ENCODE peak calls at places on chromosomes 6 and 20, in seven cellular contexts. One of them, this sample, is unnamed.
A peak's percentile ranks its signal among the peaks of the same experiment; 100 is the strongest.

GRCh38 chr6:163309491-163310026 is 105.0 kb upstream of the QKI start:
- DNase-seq in bronchial epithelial cell: peak; percentile 95
- DNase-seq in brain microvascular endothelial cell: no peak
- DNase-seq in HFF-Myc: no peak
- DNase-seq in nephron progenitor cell: no peak
- DNase-seq in chondrocyte: no peak
- DNase-seq in H9: no peak
- DNase-seq in this sample: no peak

GRCh38 chr6:149476789-149477455 is 7.9 kb downstream of the ZC3H12D start:
- DNase-seq in bronchial epithelial cell: no peak
- DNase-seq in brain microvascular endothelial cell: no peak
- DNase-seq in HFF-Myc: no peak
- DNase-seq in nephron progenitor cell: no peak
- DNase-seq in chondrocyte: no peak
- DNase-seq in H9: no peak
- DNase-seq in this sample: no peak

GRCh38 chr6:56106231-56106630 is 141.1 kb downstream of the COL21A1 start:
- DNase-seq in bronchial epithelial cell: no peak
- DNase-seq in brain microvascular endothelial cell: no peak
- DNase-seq in HFF-Myc: no peak
- DNase-seq in nephron progenitor cell: no peak
- DNase-seq in chondrocyte: no peak
- DNase-seq in H9: no peak
- DNase-seq in this sample: no peak

GRCh38 chr6:61585504-61585903 is 700.5 kb downstream of the KHDRBS2 start:
- DNase-seq in bronchial epithelial cell: no peak
- DNase-seq in brain microvascular endothelial cell: no peak
- DNase-seq in HFF-Myc: no peak
- DNase-seq in nephron progenitor cell: no peak
- DNase-seq in chondrocyte: no peak
- DNase-seq in H9: no peak
- DNase-seq in this sample: no peak

GRCh38 chr6:38579010-38579628 is 60.6 kb downstream of the BTBD9 start:
- DNase-seq in bronchial epithelial cell: no peak
- DNase-seq in brain microvascular endothelial cell: no peak
- DNase-seq in HFF-Myc: no peak
- DNase-seq in nephron progenitor cell: no peak
- DNase-seq in chondrocyte: no peak
- DNase-seq in H9: no peak
- DNase-seq in this sample: no peak

GRCh38 chr6:90787411-90787810 is 200.5 kb upstream of the MAP3K7 start:
- DNase-seq in bronchial epithelial cell: no peak
- DNase-seq in brain microvascular endothelial cell: no peak
- DNase-seq in HFF-Myc: no peak
- DNase-seq in nephron progenitor cell: no peak
- DNase-seq in chondrocyte: no peak
- DNase-seq in H9: no peak
- DNase-seq in this sample: no peak

GRCh38 chr6:138036955-138037592 is 70.1 kb downstream of the PERP start:
- DNase-seq in bronchial epithelial cell: peak; percentile 94
- DNase-seq in brain microvascular endothelial cell: no peak
- DNase-seq in HFF-Myc: no peak
- DNase-seq in nephron progenitor cell: no peak
- DNase-seq in chondrocyte: no peak
- DNase-seq in H9: no peak
- DNase-seq in this sample: no peak

GRCh38 chr6:46199387-46199786 is 28.6 kb upstream of the ENPP5 start:
- DNase-seq in bronchial epithelial cell: peak; percentile 13
- DNase-seq in brain microvascular endothelial cell: no peak
- DNase-seq in HFF-Myc: no peak
- DNase-seq in nephron progenitor cell: no peak
- DNase-seq in chondrocyte: no peak
- DNase-seq in H9: no peak
- DNase-seq in this sample: no peak

GRCh38 chr6:39334039-39334438 is 11.5 kb upstream of the KCNK16 start:
- DNase-seq in bronchial epithelial cell: no peak
- DNase-seq in brain microvascular endothelial cell: no peak
- DNase-seq in HFF-Myc: no peak
- DNase-seq in nephron progenitor cell: no peak
- DNase-seq in chondrocyte: peak; percentile 21
- DNase-seq in H9: no peak
- DNase-seq in this sample: no peak

GRCh38 chr6:125507987-125508655 is 206.4 kb upstream of the HDDC2 start:
- DNase-seq in bronchial epithelial cell: peak; percentile 17
- DNase-seq in brain microvascular endothelial cell: peak; percentile 66
- DNase-seq in HFF-Myc: peak; percentile 11
- DNase-seq in nephron progenitor cell: no peak
- DNase-seq in chondrocyte: no peak
- DNase-seq in H9: no peak
- DNase-seq in this sample: no peak

GRCh38 chr6:15427360-15428070 is 181.6 kb downstream of the JARID2 start:
- DNase-seq in bronchial epithelial cell: no peak
- DNase-seq in brain microvascular endothelial cell: peak; percentile 47
- DNase-seq in HFF-Myc: peak; percentile 75
- DNase-seq in nephron progenitor cell: peak; percentile 20
- DNase-seq in chondrocyte: no peak
- DNase-seq in H9: no peak
- DNase-seq in this sample: no peak

GRCh38 chr6:112690497-112691202 is 343.5 kb downstream of the RFPL4B start:
- DNase-seq in bronchial epithelial cell: peak; percentile 63
- DNase-seq in brain microvascular endothelial cell: no peak
- DNase-seq in HFF-Myc: no peak
- DNase-seq in nephron progenitor cell: no peak
- DNase-seq in chondrocyte: no peak
- DNase-seq in H9: no peak
- DNase-seq in this sample: no peak

GRCh38 chr20:56893206-56893605 is 264.1 kb downstream of the TFAP2C start:
- DNase-seq in bronchial epithelial cell: no peak
- DNase-seq in brain microvascular endothelial cell: no peak
- DNase-seq in HFF-Myc: no peak
- DNase-seq in nephron progenitor cell: no peak
- DNase-seq in chondrocyte: no peak
- DNase-seq in H9: peak; percentile 81
- DNase-seq in this sample: no peak

GRCh38 chr6:37972994-37973757 is 153.6 kb downstream of the ZFAND3 start:
- DNase-seq in bronchial epithelial cell: no peak
- DNase-seq in brain microvascular endothelial cell: no peak
- DNase-seq in HFF-Myc: no peak
- DNase-seq in nephron progenitor cell: no peak
- DNase-seq in chondrocyte: no peak
- DNase-seq in H9: no peak
- DNase-seq in this sample: no peak

GRCh38 chr20:56778765-56779195 is 149.7 kb downstream of the TFAP2C start:
- DNase-seq in bronchial epithelial cell: no peak
- DNase-seq in brain microvascular endothelial cell: peak; percentile 34
- DNase-seq in HFF-Myc: peak; percentile 24
- DNase-seq in nephron progenitor cell: no peak
- DNase-seq in chondrocyte: no peak
- DNase-seq in H9: peak; percentile 45
- DNase-seq in this sample: no peak

GRCh38 chr6:137849076-137849708 is 17.9 kb upstream of the TNFAIP3 start:
- DNase-seq in bronchial epithelial cell: peak; percentile 57
- DNase-seq in brain microvascular endothelial cell: no peak
- DNase-seq in HFF-Myc: no peak
- DNase-seq in nephron progenitor cell: no peak
- DNase-seq in chondrocyte: no peak
- DNase-seq in H9: no peak
- DNase-seq in this sample: no peak

GRCh38 chr6:20811112-20811746 is 277.0 kb downstream of the CDKAL1 start:
- DNase-seq in bronchial epithelial cell: peak; percentile 97
- DNase-seq in brain microvascular endothelial cell: peak; percentile 99
- DNase-seq in HFF-Myc: peak; percentile 96
- DNase-seq in nephron progenitor cell: no peak
- DNase-seq in chondrocyte: no peak
- DNase-seq in H9: peak; percentile 61
- DNase-seq in this sample: no peak

GRCh38 chr20:32112862-32113261 is 3.3 kb downstream of the TM9SF4 start:
- DNase-seq in bronchial epithelial cell: peak; percentile 51
- DNase-seq in brain microvascular endothelial cell: no peak
- DNase-seq in HFF-Myc: no peak
- DNase-seq in nephron progenitor cell: no peak
- DNase-seq in chondrocyte: no peak
- DNase-seq in H9: no peak
- DNase-seq in this sample: no peak

GRCh38 chr6:119533603-119534279 is 184.2 kb upstream of the MAN1A1 start:
- DNase-seq in bronchial epithelial cell: peak; percentile 94
- DNase-seq in brain microvascular endothelial cell: no peak
- DNase-seq in HFF-Myc: peak; percentile 24
- DNase-seq in nephron progenitor cell: no peak
- DNase-seq in chondrocyte: no peak
- DNase-seq in H9: no peak
- DNase-seq in this sample: no peak

DNA sequence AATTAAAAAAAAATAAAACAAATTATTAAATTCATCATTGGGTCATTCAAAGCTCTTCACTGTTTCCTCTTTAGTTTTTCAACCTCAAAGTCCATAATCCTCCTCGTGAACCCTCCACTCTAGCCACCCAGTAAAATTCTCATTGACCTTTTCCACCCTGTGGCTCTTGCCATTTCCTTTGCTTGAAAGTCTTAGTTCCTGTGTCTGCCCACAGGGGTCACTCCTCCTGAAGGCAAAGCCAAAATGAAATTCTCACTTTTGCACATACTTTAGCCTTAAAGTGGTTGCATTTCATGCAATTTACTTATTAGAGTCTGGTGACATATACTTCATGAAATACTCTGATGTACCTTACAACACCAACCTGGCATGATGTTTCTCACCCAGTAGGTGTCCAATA is 263.7 kb downstream of the BMP2 start:
- DNase-seq in bronchial epithelial cell: peak; percentile 5
- DNase-seq in brain microvascular endothelial cell: no peak
- DNase-seq in HFF-Myc: no peak
- DNase-seq in nephron progenitor cell: no peak
- DNase-seq in chondrocyte: no peak
- DNase-seq in H9: no peak
- DNase-seq in this sample: no peak
- TF ChIP-seq CTCF in bronchial epithelial cell: peak; percentile 8
- TF ChIP-seq CTCF in brain microvascular endothelial cell: peak; percentile 38
- TF ChIP-seq CTCF in HFF-Myc: peak; percentile 16
- TF ChIP-seq CTCF in nephron progenitor cell: no peak
- TF ChIP-seq CTCF in chondrocyte: peak; percentile 54
- TF ChIP-seq CTCF in H9: peak; percentile 60
- TF ChIP-seq CTCF in this sample: no peak

GRCh38 chr6:33839399-33840063 is 35.7 kb upstream of the MLN start:
- DNase-seq in bronchial epithelial cell: peak; percentile 56
- DNase-seq in brain microvascular endothelial cell: no peak
- DNase-seq in HFF-Myc: no peak
- DNase-seq in nephron progenitor cell: no peak
- DNase-seq in chondrocyte: no peak
- DNase-seq in H9: no peak
- DNase-seq in this sample: no peak

GRCh38 chr6:33838979-33839378 is 35.2 kb upstream of the MLN start:
- DNase-seq in bronchial epithelial cell: peak; percentile 57
- DNase-seq in brain microvascular endothelial cell: no peak
- DNase-seq in HFF-Myc: no peak
- DNase-seq in nephron progenitor cell: no peak
- DNase-seq in chondrocyte: no peak
- DNase-seq in H9: no peak
- DNase-seq in this sample: no peak

GRCh38 chr6:33837070-33837469 is 33.3 kb upstream of the MLN start:
- DNase-seq in bronchial epithelial cell: no peak
- DNase-seq in brain microvascular endothelial cell: no peak
- DNase-seq in HFF-Myc: no peak
- DNase-seq in nephron progenitor cell: no peak
- DNase-seq in chondrocyte: no peak
- DNase-seq in H9: no peak
- DNase-seq in this sample: no peak

GRCh38 chr6:33840064-33840926 is 36.5 kb upstream of the MLN start:
- DNase-seq in bronchial epithelial cell: peak; percentile 98
- DNase-seq in brain microvascular endothelial cell: peak; percentile 95
- DNase-seq in HFF-Myc: peak; percentile 96
- DNase-seq in nephron progenitor cell: no peak
- DNase-seq in chondrocyte: no peak
- DNase-seq in H9: no peak
- DNase-seq in this sample: peak; percentile 68

GRCh38 chr6:33837971-33838665 is 34.3 kb upstream of the MLN start:
- DNase-seq in bronchial epithelial cell: peak; percentile 64
- DNase-seq in brain microvascular endothelial cell: no peak
- DNase-seq in HFF-Myc: no peak
- DNase-seq in nephron progenitor cell: peak; percentile 46
- DNase-seq in chondrocyte: no peak
- DNase-seq in H9: no peak
- DNase-seq in this sample: no peak
- TF ChIP-seq CTCF in bronchial epithelial cell: no peak
- TF ChIP-seq CTCF in brain microvascular endothelial cell: no peak
- TF ChIP-seq CTCF in HFF-Myc: no peak
- TF ChIP-seq CTCF in nephron progenitor cell: no peak
- TF ChIP-seq CTCF in chondrocyte: no peak
- TF ChIP-seq CTCF in H9: no peak
- TF ChIP-seq CTCF in this sample: no peak

DNA sequence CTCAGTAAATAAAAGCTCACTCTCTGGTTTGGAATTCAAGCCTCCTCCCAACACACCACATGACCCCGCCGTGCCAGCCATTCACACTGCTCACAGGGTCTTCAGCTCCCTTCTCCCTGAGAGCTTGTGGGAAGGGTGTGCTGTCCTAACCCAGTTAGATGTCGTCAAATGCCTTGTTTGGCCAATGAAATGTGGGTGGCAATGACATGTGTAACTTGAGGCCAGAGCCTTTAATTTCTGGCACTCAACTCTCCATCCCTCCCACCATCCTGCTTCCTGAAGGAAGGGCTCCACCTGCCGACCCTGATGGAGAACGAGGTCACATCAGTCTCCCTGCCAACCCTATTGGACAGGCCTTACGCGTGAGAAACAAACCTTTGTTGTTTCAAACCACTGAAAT is 224.5 kb upstream of the AGPAT4 start:
- DNase-seq in bronchial epithelial cell: peak; percentile 50
- DNase-seq in brain microvascular endothelial cell: peak; percentile 13
- DNase-seq in HFF-Myc: peak; percentile 32
- DNase-seq in nephron progenitor cell: peak; percentile 46
- DNase-seq in chondrocyte: no peak
- DNase-seq in H9: peak; percentile 88
- DNase-seq in this sample: no peak
- TF ChIP-seq CTCF in bronchial epithelial cell: peak; percentile 59
- TF ChIP-seq CTCF in brain microvascular endothelial cell: peak; percentile 53
- TF ChIP-seq CTCF in HFF-Myc: peak; percentile 52
- TF ChIP-seq CTCF in nephron progenitor cell: no peak
- TF ChIP-seq CTCF in chondrocyte: peak; percentile 40
- TF ChIP-seq CTCF in H9: peak; percentile 76
- TF ChIP-seq CTCF in this sample: no peak

DNA sequence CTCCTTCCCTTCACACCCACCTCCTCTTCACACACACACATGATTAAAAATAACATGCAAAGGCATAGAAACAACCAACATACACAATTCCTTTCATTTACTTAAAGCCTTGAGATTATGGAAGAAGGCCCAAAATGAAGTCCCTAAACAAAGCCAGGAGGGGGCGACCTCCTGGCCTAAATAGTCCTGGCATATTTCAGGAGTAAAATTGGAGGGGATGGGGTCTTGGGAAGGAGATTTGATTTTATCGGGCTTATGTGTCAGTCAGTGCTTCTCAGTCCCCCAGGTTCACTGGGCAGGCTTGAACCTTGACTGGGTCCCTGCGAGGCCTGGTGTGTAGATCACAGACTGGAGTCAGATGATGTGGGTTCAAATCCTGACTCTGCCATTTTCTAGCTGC is 266.4 kb downstream of the SAMD5 start:
- DNase-seq in bronchial epithelial cell: no peak
- DNase-seq in brain microvascular endothelial cell: no peak
- DNase-seq in HFF-Myc: no peak
- DNase-seq in nephron progenitor cell: no peak
- DNase-seq in chondrocyte: no peak
- DNase-seq in H9: peak; percentile 32
- DNase-seq in this sample: no peak
- TF ChIP-seq CTCF in bronchial epithelial cell: peak; percentile 11
- TF ChIP-seq CTCF in brain microvascular endothelial cell: peak; percentile 54
- TF ChIP-seq CTCF in HFF-Myc: peak; percentile 45
- TF ChIP-seq CTCF in nephron progenitor cell: no peak
- TF ChIP-seq CTCF in chondrocyte: peak; percentile 58
- TF ChIP-seq CTCF in H9: peak; percentile 73
- TF ChIP-seq CTCF in this sample: no peak

GRCh38 chr6:132816665-132817064 is 2.3 kb downstream of the RPS12 start:
- DNase-seq in bronchial epithelial cell: no peak
- DNase-seq in brain microvascular endothelial cell: no peak
- DNase-seq in HFF-Myc: no peak
- DNase-seq in nephron progenitor cell: no peak
- DNase-seq in chondrocyte: no peak
- DNase-seq in H9: no peak
- DNase-seq in this sample: no peak
- TF ChIP-seq CTCF in bronchial epithelial cell: no peak
- TF ChIP-seq CTCF in brain microvascular endothelial cell: no peak
- TF ChIP-seq CTCF in HFF-Myc: no peak
- TF ChIP-seq CTCF in nephron progenitor cell: no peak
- TF ChIP-seq CTCF in chondrocyte: peak; percentile 28
- TF ChIP-seq CTCF in H9: no peak
- TF ChIP-seq CTCF in this sample: no peak